ENCODE peak calls at places on chromosome 4, in four cellular contexts. N, Q, A and V are unnamed samples.

GRCh38 chr4:30818541-30818940 is 98.4 kb downstream of the PCDH7 start:
- DNase-seq in N (no peak), Q (no peak), A (no peak), V (no peak)

GRCh38 chr4:71066737-71067716 is 73.6 kb downstream of the DCK start:
- DNase-seq in N (no peak), Q (no peak), A (no peak), V (no peak)

GRCh38 chr4:39770969-39771724 is 73.2 kb downstream of the UBE2K start:
- DNase-seq in N (no peak), Q (no peak), A (no peak), V (no peak)

GRCh38 chr4:71229477-71230257 is 109.2 kb upstream of the SLC4A4 start:
- DNase-seq in N (peak; percentile 62), Q (peak; percentile 30), A (peak; percentile 83), V (peak; percentile 37)

GRCh38 chr4:78591404-78591803 is 39.8 kb downstream of the ANXA3 start:
- DNase-seq in N (no peak), Q (no peak), A (no peak), V (no peak)

GRCh38 chr4:106266201-106266600 is 49.8 kb downstream of the TBCK start:
- DNase-seq in N (peak; percentile 14), Q (peak; percentile 43), A (peak; percentile 67), V (peak; percentile 26)

GRCh38 chr4:72295966-72296557 is 264.3 kb downstream of the NPFFR2 start:
- DNase-seq in N (peak; percentile 42), Q (peak; percentile 26), A (peak; percentile 74), V (peak; percentile 37)

GRCh38 chr4:10074767-10075105 is 41.9 kb downstream of the WDR1 start:
- DNase-seq in N (peak; percentile 43), Q (peak; percentile 9), A (peak; percentile 60), V (peak; percentile 44)

GRCh38 chr4:112923514-112923913 is 125.9 kb upstream of the ANK2 start:
- DNase-seq in N (no peak), Q (no peak), A (no peak), V (no peak)

GRCh38 chr4:159105761-159106243 is 2.9 kb downstream of the RAPGEF2 start:
- DNase-seq in N (no peak), Q (peak; percentile 64), A (peak; percentile 61), V (no peak)

GRCh38 chr4:32488690-32489089 is 1768.5 kb downstream of the PCDH7 start:
- DNase-seq in N (no peak), Q (no peak), A (peak; percentile 28), V (no peak)

GRCh38 chr4:151173751-151174325 is 74.4 kb downstream of the RPS3A start:
- DNase-seq in N (no peak), Q (no peak), A (peak; percentile 68), V (no peak)

GRCh38 chr4:161949941-161950725 is 213.7 kb downstream of the FSTL5 start:
- DNase-seq in N (no peak), Q (no peak), A (no peak), V (no peak)

GRCh38 chr4:120843840-120844527 is 78.5 kb downstream of the PRDM5 start:
- DNase-seq in N (peak; percentile 70), Q (peak; percentile 14), A (no peak), V (no peak)

GRCh38 chr4:7172946-7173345 is 19.4 kb upstream of the SORCS2 start:
- DNase-seq in N (no peak), Q (no peak), A (no peak), V (no peak)